ENCODE peak calls at places on chromosomes 1 and 21, in seven cellular contexts. B, E, A, R, K, H and F are unnamed samples.
A peak's percentile ranks its signal among the peaks of the same experiment; 100 is the strongest.

GRCh38 chr21:18245493-18245967 is 897 bp downstream of the CHODL start:
- DNase-seq in B (no peak), E (no peak), A (no peak), R (no peak), K (no peak), H (no peak), F (no peak)

GRCh38 chr1:241582921-241583321 is 50.7 kb downstream of the KMO start:
- DNase-seq in B (no peak), E (no peak), A (no peak), R (no peak), K (no peak), H (no peak), F (no peak)

GRCh38 chr1:201019321-201019977 is 4.1 kb downstream of the KIF21B start:
- DNase-seq in B (peak; percentile 78), E (peak; percentile 56), A (peak; percentile 23), R (peak; percentile 58), K (no peak), H (peak; percentile 83), F (peak; percentile 91)

GRCh38 chr1:153506831-153507413 is 28.9 kb downstream of the S100A6 start:
- DNase-seq in B (no peak), E (peak; percentile 93), A (peak; percentile 80), R (no peak), K (no peak), H (peak; percentile 47), F (no peak)

GRCh38 chr1:65581120-65581519 is 160.7 kb downstream of the LEPR start:
- DNase-seq in B (no peak), E (no peak), A (no peak), R (no peak), K (no peak), H (peak; percentile 5), F (no peak)

GRCh38 chr1:21657456-21658190 is 11.5 kb downstream of the RAP1GAP start:
- DNase-seq in B (no peak), E (no peak), A (no peak), R (no peak), K (no peak), H (no peak), F (no peak)

GRCh38 chr1:223273511-223273910 is 90.5 kb downstream of the SUSD4 start:
- DNase-seq in B (no peak), E (no peak), A (no peak), R (no peak), K (no peak), H (no peak), F (no peak)

GRCh38 chr1:208247696-208248095 is 3.5 kb upstream of the PLXNA2 start:
- DNase-seq in B (no peak), E (no peak), A (no peak), R (no peak), K (no peak), H (no peak), F (no peak)

GRCh38 chr1:231937013-231937754 is 310.6 kb downstream of the DISC1 start:
- DNase-seq in B (no peak), E (no peak), A (no peak), R (no peak), K (no peak), H (no peak), F (no peak)

GRCh38 chr1:53065391-53065790 is 3.4 kb downstream of the PODN start:
- DNase-seq in B (no peak), E (no peak), A (no peak), R (no peak), K (no peak), H (no peak), F (no peak)

GRCh38 chr1:40848530-40849189 is 13.5 kb downstream of the CITED4 start:
- DNase-seq in B (no peak), E (peak; percentile 62), A (peak; percentile 47), R (no peak), K (peak; percentile 63), H (peak; percentile 83), F (no peak)

GRCh38 chr21:31265293-31265692 is 78.8 kb downstream of the TIAM1 start:
- DNase-seq in B (no peak), E (no peak), A (no peak), R (no peak), K (no peak), H (no peak), F (no peak)

GRCh38 chr1:21289700-21290545 is at the start of gene ECE1:
- DNase-seq in B (peak; percentile 41), E (peak; percentile 44), A (no peak), R (peak; percentile 26), K (no peak), H (peak; percentile 50), F (peak; percentile 47)

GRCh38 chr1:43267291-43267805 is 2.4 kb upstream of the TMEM125 start:
- DNase-seq in B (no peak), E (no peak), A (no peak), R (no peak), K (no peak), H (no peak), F (no peak)

GRCh38 chr21:32456497-32456918 is 44.0 kb downstream of the EVA1C start:
- DNase-seq in B (no peak), E (no peak), A (no peak), R (no peak), K (no peak), H (no peak), F (no peak)

GRCh38 chr21:14880922-14881321 is 183.9 kb downstream of the NRIP1 start:
- DNase-seq in B (no peak), E (no peak), A (peak; percentile 79), R (no peak), K (no peak), H (no peak), F (no peak)

GRCh38 chr1:36988741-36989193 is 45.5 kb downstream of the GRIK3 start:
- DNase-seq in B (no peak), E (no peak), A (no peak), R (no peak), K (no peak), H (no peak), F (no peak)

GRCh38 chr1:145706282-145706681 is 886 bp downstream of the PDZK1 start:
- DNase-seq in B (no peak), E (peak; percentile 33), A (peak; percentile 83), R (no peak), K (no peak), H (peak; percentile 22), F (no peak)

GRCh38 chr1:109186704-109187071 is 27.0 kb upstream of the SARS1 start:
- DNase-seq in B (no peak), E (no peak), A (no peak), R (no peak), K (no peak), H (no peak), F (no peak)

GRCh38 chr1:154178856-154179811 is 12.8 kb downstream of the TPM3 start:
- DNase-seq in B (no peak), E (no peak), A (no peak), R (no peak), K (no peak), H (no peak), F (no peak)

GRCh38 chr21:37520801-37521200 is 154.2 kb downstream of the DYRK1A start:
- DNase-seq in B (no peak), E (no peak), A (no peak), R (no peak), K (no peak), H (no peak), F (no peak)

GRCh38 chr1:164803366-164803765 is 244.4 kb downstream of the PBX1 start:
- DNase-seq in B (no peak), E (no peak), A (no peak), R (no peak), K (no peak), H (no peak), F (no peak)

GRCh38 chr1:40305451-40305850 is 11.6 kb downstream of the COL9A2 start:
- DNase-seq in B (no peak), E (peak; percentile 4), A (no peak), R (no peak), K (no peak), H (no peak), F (no peak)

GRCh38 chr1:196951711-196952394 is 8.3 kb downstream of the CFHR2 start:
- DNase-seq in B (no peak), E (no peak), A (no peak), R (no peak), K (no peak), H (no peak), F (no peak)

GRCh38 chr1:17586172-17586963 is 46.9 kb downstream of the ARHGEF10L start:
- DNase-seq in B (no peak), E (peak; percentile 80), A (peak; percentile 75), R (no peak), K (no peak), H (no peak), F (no peak)

GRCh38 chr1:7539772-7540175 is 231.3 kb upstream of the VAMP3 start:
- DNase-seq in B (no peak), E (peak; percentile 48), A (no peak), R (no peak), K (no peak), H (peak; percentile 62), F (no peak)